ENCODE peak calls at places on chromosomes 11 and 22, in six cellular contexts. One of them, this sample, is unnamed.

GRCh38 chr11:66607126-66607834 is 9.2 kb upstream of the RBM14 start:
- DNase-seq in CD4-positive, alpha-beta memory T cell: no peak
- DNase-seq in upper lobe of right lung: no peak
- DNase-seq in A549: peak
- DNase-seq in left ventricle myocardium inferior: peak
- DNase-seq in cardiac fibroblast: peak
- DNase-seq in this sample: no peak

GRCh38 chr11:104690243-104690642 is 208.0 kb downstream of the CASP12 start:
- DNase-seq in CD4-positive, alpha-beta memory T cell: no peak
- DNase-seq in upper lobe of right lung: no peak
- DNase-seq in A549: no peak
- DNase-seq in left ventricle myocardium inferior: no peak
- DNase-seq in cardiac fibroblast: no peak
- DNase-seq in this sample: no peak

GRCh38 chr11:114308689-114309089 is 12.5 kb downstream of the NNMT start:
- DNase-seq in CD4-positive, alpha-beta memory T cell: no peak
- DNase-seq in upper lobe of right lung: no peak
- DNase-seq in A549: no peak
- DNase-seq in left ventricle myocardium inferior: no peak
- DNase-seq in cardiac fibroblast: peak
- DNase-seq in this sample: no peak

GRCh38 chr22:28246392-28246791 is 327.3 kb upstream of the PITPNB start:
- DNase-seq in CD4-positive, alpha-beta memory T cell: no peak
- DNase-seq in upper lobe of right lung: no peak
- DNase-seq in A549: no peak
- DNase-seq in left ventricle myocardium inferior: no peak
- DNase-seq in cardiac fibroblast: peak
- DNase-seq in this sample: no peak

GRCh38 chr11:131889146-131889577 is 518.7 kb downstream of the NTM start:
- DNase-seq in CD4-positive, alpha-beta memory T cell: no peak
- DNase-seq in upper lobe of right lung: no peak
- DNase-seq in A549: no peak
- DNase-seq in left ventricle myocardium inferior: no peak
- DNase-seq in cardiac fibroblast: peak
- DNase-seq in this sample: no peak

GRCh38 chr11:33893711-33894401 is 2.0 kb upstream of the LMO2 start:
- DNase-seq in CD4-positive, alpha-beta memory T cell: peak
- DNase-seq in upper lobe of right lung: no peak
- DNase-seq in A549: no peak
- DNase-seq in left ventricle myocardium inferior: no peak
- DNase-seq in cardiac fibroblast: peak
- DNase-seq in this sample: peak

GRCh38 chr11:44804449-44805151 is 77.8 kb downstream of the TSPAN18 start:
- DNase-seq in CD4-positive, alpha-beta memory T cell: no peak
- DNase-seq in upper lobe of right lung: peak
- DNase-seq in A549: no peak
- DNase-seq in left ventricle myocardium inferior: no peak
- DNase-seq in cardiac fibroblast: no peak
- DNase-seq in this sample: no peak

GRCh38 chr11:3959918-3960295 is 104.4 kb downstream of the STIM1 start:
- DNase-seq in CD4-positive, alpha-beta memory T cell: no peak
- DNase-seq in upper lobe of right lung: no peak
- DNase-seq in A549: no peak
- DNase-seq in left ventricle myocardium inferior: no peak
- DNase-seq in cardiac fibroblast: no peak
- DNase-seq in this sample: no peak

GRCh38 chr11:12088047-12088481 is 22.3 kb upstream of the MICAL2 start:
- DNase-seq in CD4-positive, alpha-beta memory T cell: peak
- DNase-seq in upper lobe of right lung: no peak
- DNase-seq in A549: peak
- DNase-seq in left ventricle myocardium inferior: peak
- DNase-seq in cardiac fibroblast: peak
- DNase-seq in this sample: peak

GRCh38 chr22:27810566-27810965 is 9.0 kb upstream of the MN1 start:
- DNase-seq in CD4-positive, alpha-beta memory T cell: no peak
- DNase-seq in upper lobe of right lung: no peak
- DNase-seq in A549: no peak
- DNase-seq in left ventricle myocardium inferior: peak
- DNase-seq in cardiac fibroblast: peak
- DNase-seq in this sample: no peak

GRCh38 chr11:19393941-19394340 is 153.2 kb upstream of the E2F8 start:
- DNase-seq in CD4-positive, alpha-beta memory T cell: no peak
- DNase-seq in upper lobe of right lung: no peak
- DNase-seq in A549: no peak
- DNase-seq in left ventricle myocardium inferior: no peak
- DNase-seq in cardiac fibroblast: peak
- DNase-seq in this sample: no peak

GRCh38 chr11:69310934-69311766 is 17.2 kb downstream of the MYEOV start:
- DNase-seq in CD4-positive, alpha-beta memory T cell: no peak
- DNase-seq in upper lobe of right lung: peak
- DNase-seq in A549: no peak
- DNase-seq in left ventricle myocardium inferior: no peak
- DNase-seq in cardiac fibroblast: no peak
- DNase-seq in this sample: no peak

GRCh38 chr22:30609260-30610185 is 2.5 kb downstream of the TCN2 start:
- DNase-seq in CD4-positive, alpha-beta memory T cell: no peak
- DNase-seq in upper lobe of right lung: no peak
- DNase-seq in A549: peak
- DNase-seq in left ventricle myocardium inferior: peak
- DNase-seq in cardiac fibroblast: peak
- DNase-seq in this sample: no peak

GRCh38 chr11:18171377-18172000 is 1.1 kb upstream of the MRGPRX4 start:
- DNase-seq in CD4-positive, alpha-beta memory T cell: peak
- DNase-seq in upper lobe of right lung: no peak
- DNase-seq in A549: peak
- DNase-seq in left ventricle myocardium inferior: no peak
- DNase-seq in cardiac fibroblast: peak
- DNase-seq in this sample: no peak

GRCh38 chr11:68956142-68956541 is 24.6 kb downstream of the MRGPRD start:
- DNase-seq in CD4-positive, alpha-beta memory T cell: no peak
- DNase-seq in upper lobe of right lung: peak
- DNase-seq in A549: no peak
- DNase-seq in left ventricle myocardium inferior: no peak
- DNase-seq in cardiac fibroblast: no peak
- DNase-seq in this sample: no peak

GRCh38 chr11:109193880-109194279 is 228.1 kb upstream of the C11orf87 start:
- DNase-seq in CD4-positive, alpha-beta memory T cell: no peak
- DNase-seq in upper lobe of right lung: no peak
- DNase-seq in A549: no peak
- DNase-seq in left ventricle myocardium inferior: no peak
- DNase-seq in cardiac fibroblast: no peak
- DNase-seq in this sample: no peak

GRCh38 chr11:27976262-27976661 is 131.7 kb downstream of the KIF18A start:
- DNase-seq in CD4-positive, alpha-beta memory T cell: no peak
- DNase-seq in upper lobe of right lung: no peak
- DNase-seq in A549: no peak
- DNase-seq in left ventricle myocardium inferior: no peak
- DNase-seq in cardiac fibroblast: peak
- DNase-seq in this sample: no peak

GRCh38 chr11:118618115-118618990 is 10.9 kb downstream of the PHLDB1 start:
- DNase-seq in CD4-positive, alpha-beta memory T cell: no peak
- DNase-seq in upper lobe of right lung: peak
- DNase-seq in A549: no peak
- DNase-seq in left ventricle myocardium inferior: peak
- DNase-seq in cardiac fibroblast: peak
- DNase-seq in this sample: no peak

GRCh38 chr11:118618991-118619375 is 11.6 kb downstream of the PHLDB1 start:
- DNase-seq in CD4-positive, alpha-beta memory T cell: no peak
- DNase-seq in upper lobe of right lung: peak
- DNase-seq in A549: no peak
- DNase-seq in left ventricle myocardium inferior: peak
- DNase-seq in cardiac fibroblast: peak
- DNase-seq in this sample: no peak

GRCh38 chr11:118621071-118621815 is 13.8 kb downstream of the PHLDB1 start:
- DNase-seq in CD4-positive, alpha-beta memory T cell: no peak
- DNase-seq in upper lobe of right lung: peak
- DNase-seq in A549: no peak
- DNase-seq in left ventricle myocardium inferior: peak
- DNase-seq in cardiac fibroblast: peak
- DNase-seq in this sample: no peak

GRCh38 chr11:118620529-118621070 is 13.2 kb downstream of the PHLDB1 start:
- DNase-seq in CD4-positive, alpha-beta memory T cell: no peak
- DNase-seq in upper lobe of right lung: peak
- DNase-seq in A549: no peak
- DNase-seq in left ventricle myocardium inferior: peak
- DNase-seq in cardiac fibroblast: peak
- DNase-seq in this sample: no peak

GRCh38 chr11:118619444-118620205 is 12.2 kb downstream of the PHLDB1 start:
- DNase-seq in CD4-positive, alpha-beta memory T cell: no peak
- DNase-seq in upper lobe of right lung: peak
- DNase-seq in A549: peak
- DNase-seq in left ventricle myocardium inferior: no peak
- DNase-seq in cardiac fibroblast: peak
- DNase-seq in this sample: no peak
- H3K4me3 ChIP-seq in CD4-positive, alpha-beta memory T cell: no peak
- H3K4me3 ChIP-seq in upper lobe of right lung: no peak
- H3K4me3 ChIP-seq in A549: no peak
- H3K4me3 ChIP-seq in left ventricle myocardium inferior: peak
- H3K4me3 ChIP-seq in cardiac fibroblast: no peak
- H3K4me3 ChIP-seq in this sample: no peak

DNA sequence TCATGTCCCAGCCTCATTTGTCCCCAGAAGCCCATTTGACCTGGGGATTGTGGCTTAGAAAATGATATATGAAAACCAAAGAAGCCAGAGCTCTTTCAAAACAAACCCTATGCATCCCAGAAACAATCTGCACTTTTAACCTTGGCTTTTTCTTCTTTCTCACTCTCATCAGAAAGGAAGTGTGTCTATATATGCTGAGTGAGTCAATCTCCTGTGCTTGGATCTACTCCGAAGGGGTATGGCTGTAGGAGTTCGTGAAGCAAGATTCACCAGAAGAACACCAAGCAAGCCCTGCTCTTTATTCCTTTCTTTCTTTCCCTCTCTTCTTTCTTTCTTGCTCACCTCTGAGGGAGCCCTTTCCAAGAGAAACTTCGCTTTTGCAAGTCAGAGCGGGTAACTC is 636 bp downstream of the PAMR1 start:
- DNase-seq in CD4-positive, alpha-beta memory T cell: no peak
- DNase-seq in upper lobe of right lung: no peak
- DNase-seq in A549: no peak
- DNase-seq in left ventricle myocardium inferior: no peak
- DNase-seq in cardiac fibroblast: peak
- DNase-seq in this sample: no peak
- H3K4me3 ChIP-seq in CD4-positive, alpha-beta memory T cell: no peak
- H3K4me3 ChIP-seq in upper lobe of right lung: peak
- H3K4me3 ChIP-seq in A549: no peak
- H3K4me3 ChIP-seq in left ventricle myocardium inferior: peak
- H3K4me3 ChIP-seq in cardiac fibroblast: peak
- H3K4me3 ChIP-seq in this sample: no peak

GRCh38 chr11:116580828-116581227 is 192.0 kb downstream of the BUD13 start:
- DNase-seq in CD4-positive, alpha-beta memory T cell: no peak
- DNase-seq in upper lobe of right lung: no peak
- DNase-seq in A549: no peak
- DNase-seq in left ventricle myocardium inferior: no peak
- DNase-seq in cardiac fibroblast: no peak
- DNase-seq in this sample: no peak
- H3K4me3 ChIP-seq in CD4-positive, alpha-beta memory T cell: no peak
- H3K4me3 ChIP-seq in upper lobe of right lung: no peak
- H3K4me3 ChIP-seq in A549: peak
- H3K4me3 ChIP-seq in left ventricle myocardium inferior: peak
- H3K4me3 ChIP-seq in cardiac fibroblast: no peak
- H3K4me3 ChIP-seq in this sample: no peak

DNA sequence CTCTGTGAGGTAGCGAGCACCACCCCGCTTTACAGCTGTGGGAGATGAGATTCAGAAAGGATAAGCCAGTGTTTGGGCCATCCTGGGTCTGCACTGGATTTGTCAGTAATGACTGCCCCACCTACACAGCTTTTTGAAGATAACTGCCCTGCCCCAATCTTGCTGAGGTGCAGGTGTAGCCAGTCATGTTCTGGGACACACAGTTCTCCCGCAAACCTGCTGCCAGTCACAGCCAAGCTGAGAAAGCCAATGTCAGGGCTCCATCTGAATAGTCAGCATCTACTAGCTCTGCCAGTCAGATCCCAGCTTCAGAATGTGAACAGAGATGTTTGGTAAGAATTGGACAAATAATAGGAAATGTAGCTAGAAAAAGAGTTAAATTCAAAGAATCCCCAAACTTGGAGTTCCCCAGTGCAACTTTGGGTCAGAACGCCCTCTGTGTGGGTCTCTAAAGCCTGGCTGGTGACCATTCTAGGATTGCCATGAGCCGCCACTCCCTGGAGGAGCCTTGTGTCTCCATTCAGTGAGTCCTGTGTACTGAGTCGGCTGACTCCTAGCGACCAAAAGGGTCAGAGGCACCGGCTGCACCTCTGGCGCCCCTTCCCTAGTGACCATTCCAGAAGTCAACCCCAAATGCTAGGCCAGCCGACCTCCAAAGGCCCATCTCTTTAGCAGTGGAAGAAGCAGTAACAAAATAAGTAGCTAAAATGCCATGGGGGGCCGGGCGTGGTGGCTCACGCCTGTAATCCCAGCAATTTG is 2.4 kb upstream of the MB start:
- DNase-seq in CD4-positive, alpha-beta memory T cell: no peak
- DNase-seq in upper lobe of right lung: no peak
- DNase-seq in A549: no peak
- DNase-seq in left ventricle myocardium inferior: no peak
- DNase-seq in cardiac fibroblast: no peak
- DNase-seq in this sample: no peak
- H3K4me3 ChIP-seq in CD4-positive, alpha-beta memory T cell: no peak
- H3K4me3 ChIP-seq in upper lobe of right lung: no peak
- H3K4me3 ChIP-seq in A549: no peak
- H3K4me3 ChIP-seq in left ventricle myocardium inferior: no peak
- H3K4me3 ChIP-seq in cardiac fibroblast: no peak
- H3K4me3 ChIP-seq in this sample: no peak

GRCh38 chr22:23859201-23859600 is 1.5 kb downstream of the SLC2A11 start:
- DNase-seq in CD4-positive, alpha-beta memory T cell: no peak
- DNase-seq in upper lobe of right lung: no peak
- DNase-seq in A549: no peak
- DNase-seq in left ventricle myocardium inferior: no peak
- DNase-seq in cardiac fibroblast: no peak
- DNase-seq in this sample: no peak

GRCh38 chr22:23862103-23862502 is 4.4 kb downstream of the SLC2A11 start:
- DNase-seq in CD4-positive, alpha-beta memory T cell: no peak
- DNase-seq in upper lobe of right lung: no peak
- DNase-seq in A549: peak
- DNase-seq in left ventricle myocardium inferior: no peak
- DNase-seq in cardiac fibroblast: peak
- DNase-seq in this sample: peak

GRCh38 chr22:23857606-23858483 is at the start of gene SLC2A11:
- DNase-seq in CD4-positive, alpha-beta memory T cell: peak
- DNase-seq in upper lobe of right lung: peak
- DNase-seq in A549: peak
- DNase-seq in left ventricle myocardium inferior: peak
- DNase-seq in cardiac fibroblast: peak
- DNase-seq in this sample: peak

GRCh38 chr22:23856721-23857605 is 712 bp upstream of the SLC2A11 start:
- DNase-seq in CD4-positive, alpha-beta memory T cell: no peak
- DNase-seq in upper lobe of right lung: peak
- DNase-seq in A549: no peak
- DNase-seq in left ventricle myocardium inferior: no peak
- DNase-seq in cardiac fibroblast: peak
- DNase-seq in this sample: no peak

DNA sequence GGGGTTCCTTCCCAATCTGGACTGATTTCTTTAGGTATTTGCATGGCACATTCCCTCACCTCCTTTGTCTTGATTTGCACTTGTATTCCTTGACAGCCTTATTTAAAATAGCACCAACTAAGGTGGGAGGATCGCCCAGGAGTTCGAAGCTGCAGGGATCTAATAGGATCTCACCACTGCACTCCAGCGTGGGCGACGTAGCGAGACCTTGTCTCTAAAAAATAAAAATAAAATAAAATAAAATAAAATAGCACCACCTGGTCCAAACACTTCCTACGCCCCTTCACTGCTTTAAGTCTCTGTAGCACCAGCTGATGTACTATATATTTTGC is 775 bp downstream of the SLC2A11 start:
- DNase-seq in CD4-positive, alpha-beta memory T cell: no peak
- DNase-seq in upper lobe of right lung: no peak
- DNase-seq in A549: no peak
- DNase-seq in left ventricle myocardium inferior: no peak
- DNase-seq in cardiac fibroblast: no peak
- DNase-seq in this sample: no peak
- H3K4me3 ChIP-seq in CD4-positive, alpha-beta memory T cell: peak
- H3K4me3 ChIP-seq in upper lobe of right lung: peak
- H3K4me3 ChIP-seq in A549: peak
- H3K4me3 ChIP-seq in left ventricle myocardium inferior: peak
- H3K4me3 ChIP-seq in cardiac fibroblast: peak
- H3K4me3 ChIP-seq in this sample: peak

This sample was measured in Jurkat, Clone E6-1.